ENCODE peak calls at places on chromosomes 5 and 9, in six cellular contexts. U, L, C, F, P and G are unnamed samples.

GRCh38 chr9:98134702-98135557 is 15.9 kb upstream of the TRIM14 start:
- DNase-seq in U (no peak), L (no peak), C (no peak), F (no peak), P (no peak), G (no peak)

GRCh38 chr9:69768716-69769115 is 8.9 kb upstream of the PTAR1 start:
- DNase-seq in U (no peak), L (no peak), C (no peak), F (no peak), P (no peak), G (no peak)

GRCh38 chr5:61916621-61917620 is 389.1 kb upstream of the KIF2A start:
- DNase-seq in U (no peak), L (no peak), C (no peak), F (no peak), P (no peak), G (no peak)

GRCh38 chr5:132566657-132567056 is 9.9 kb downstream of the RAD50 start:
- DNase-seq in U (no peak), L (no peak), C (no peak), F (no peak), P (no peak), G (no peak)

GRCh38 chr9:70420267-70421019 is 6.0 kb upstream of the KLF9 start:
- DNase-seq in U (no peak), L (peak; percentile 82), C (peak; percentile 87), F (peak; percentile 67), P (no peak), G (peak; percentile 49)

GRCh38 chr9:18976368-18977238 is 56.4 kb downstream of the SAXO1 start:
- DNase-seq in U (no peak), L (no peak), C (no peak), F (no peak), P (no peak), G (no peak)

GRCh38 chr9:126650830-126651341 is 37.2 kb downstream of the LMX1B start:
- DNase-seq in U (no peak), L (no peak), C (no peak), F (no peak), P (no peak), G (no peak)

GRCh38 chr9:13139641-13140171 is 139.8 kb downstream of the MPDZ start:
- DNase-seq in U (no peak), L (no peak), C (peak; percentile 3), F (no peak), P (no peak), G (no peak)

GRCh38 chr5:122163151-122164069 is 34.1 kb downstream of the ZNF474 start:
- DNase-seq in U (no peak), L (no peak), C (no peak), F (no peak), P (no peak), G (no peak)

GRCh38 chr5:91339053-91339710 is 43.9 kb downstream of the ARRDC3 start:
- DNase-seq in U (no peak), L (no peak), C (no peak), F (no peak), P (no peak), G (no peak)

GRCh38 chr9:6237267-6237666 is 21.7 kb downstream of the IL33 start:
- DNase-seq in U (no peak), L (no peak), C (no peak), F (no peak), P (no peak), G (no peak)

GRCh38 chr5:78648359-78649219 is at the start of gene LHFPL2:
- DNase-seq in U (peak; percentile 71), L (peak; percentile 84), C (no peak), F (peak; percentile 88), P (no peak), G (peak; percentile 78)

GRCh38 chr5:144913661-144914060 is 743.0 kb downstream of the KCTD16 start:
- DNase-seq in U (no peak), L (no peak), C (no peak), F (no peak), P (no peak), G (no peak)

GRCh38 chr5:159509002-159509660 is 178.8 kb upstream of the IL12B start:
- DNase-seq in U (no peak), L (no peak), C (no peak), F (peak; percentile 29), P (no peak), G (no peak)

GRCh38 chr9:113153599-113153998 is 2.8 kb downstream of the SLC31A2 start:
- DNase-seq in U (no peak), L (no peak), C (no peak), F (no peak), P (no peak), G (no peak)

GRCh38 chr5:178478370-178478769 is 111.8 kb downstream of the COL23A1 start:
- DNase-seq in U (no peak), L (no peak), C (no peak), F (no peak), P (no peak), G (no peak)

DNA sequence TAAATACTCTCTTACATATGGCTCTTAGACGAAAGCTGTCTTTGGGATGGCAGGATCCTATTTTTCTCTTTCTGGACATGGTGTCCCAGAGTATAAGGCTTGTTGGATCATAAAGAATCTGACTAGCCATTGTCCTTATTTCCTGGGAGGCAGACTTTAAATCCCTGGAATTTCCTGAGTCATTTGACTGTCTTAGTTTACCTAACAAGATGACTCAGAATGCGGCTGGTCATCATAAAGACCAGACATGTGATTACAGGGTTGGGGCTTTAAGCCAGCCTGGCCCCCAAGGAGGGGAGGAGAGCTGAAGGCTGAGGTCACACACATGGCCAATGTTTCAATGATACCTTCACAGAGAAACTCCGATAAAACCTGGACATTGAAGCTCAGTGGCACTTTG is 37.2 kb downstream of the FAM240B start:
- DNase-seq in U (no peak), L (no peak), C (peak; percentile 54), F (peak; percentile 16), P (no peak), G (no peak)
- TF ChIP-seq POLR2AphosphoS5 in U (no peak), L (no peak), C (no peak), F (no peak), P (no peak), G (no peak)

DNA sequence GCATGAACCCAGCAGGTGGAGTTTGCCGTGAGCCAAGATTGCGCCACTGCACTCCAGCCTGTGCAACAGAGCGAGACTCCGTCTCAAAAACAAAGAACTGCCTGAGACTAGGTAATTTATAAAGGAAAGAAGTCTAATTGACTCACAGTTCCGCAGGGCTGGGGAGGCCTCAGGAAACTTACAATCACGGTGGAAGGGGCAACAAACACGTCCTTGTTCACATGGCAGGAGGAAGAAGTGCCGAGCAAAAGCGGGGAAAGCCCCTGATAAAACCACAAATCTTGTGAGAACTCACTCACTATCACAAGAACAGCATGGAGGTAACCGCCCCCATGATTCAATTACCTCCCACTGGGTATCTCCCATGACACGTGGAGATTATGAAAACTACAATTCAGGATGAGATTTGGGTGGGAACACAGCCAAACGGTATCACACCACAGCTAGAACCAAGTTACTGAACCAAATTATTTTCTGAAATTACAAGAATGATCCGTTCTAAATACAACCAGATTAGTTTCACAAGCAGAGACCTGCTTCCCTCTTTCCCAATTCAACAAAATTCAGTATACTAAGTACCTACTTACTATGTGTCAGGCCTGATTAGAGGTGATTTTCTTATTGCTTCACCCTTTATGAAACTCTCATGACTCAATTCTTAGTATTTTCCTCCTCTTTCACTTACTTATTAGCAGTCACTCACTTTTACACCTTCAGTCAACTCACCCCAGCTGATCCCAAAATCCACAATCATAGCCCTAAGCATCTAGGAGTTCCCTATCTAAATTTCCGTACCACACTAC is 8.4 kb downstream of the UBTD2 start:
- DNase-seq in U (no peak), L (peak; percentile 37), C (no peak), F (no peak), P (peak; percentile 55), G (no peak)
- TF ChIP-seq TAF1 in U (no peak), L (no peak), C (no peak), F (no peak), P (no peak), G (no peak)

DNA sequence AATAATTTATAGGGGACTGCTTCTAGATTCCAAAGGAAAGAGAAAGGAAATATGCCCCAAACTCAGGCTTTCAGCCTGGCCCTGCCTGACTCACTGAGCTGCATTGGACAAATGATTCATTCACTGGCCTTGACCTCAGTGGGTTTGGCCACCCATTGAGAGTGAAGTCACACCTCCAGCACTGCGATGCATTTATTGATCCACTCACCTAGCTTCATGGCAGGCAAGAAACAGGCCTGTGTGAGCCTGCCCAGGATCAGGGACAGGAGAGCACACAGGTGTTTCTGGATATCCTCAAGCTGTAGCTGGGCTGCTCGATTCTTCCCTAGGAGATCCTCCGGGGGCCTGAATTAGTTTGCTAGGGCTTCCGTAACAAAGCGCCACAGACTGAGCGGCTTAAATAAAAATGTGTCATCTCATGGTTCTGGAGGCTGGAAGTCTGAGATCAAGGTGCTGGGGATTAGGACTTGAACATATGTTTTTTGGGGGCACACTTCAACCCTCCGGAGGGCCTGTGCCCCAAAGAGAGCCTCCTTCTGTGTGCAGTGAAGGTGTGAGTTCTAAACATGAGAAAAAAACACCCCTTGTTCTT is 7.3 kb upstream of the DUSP1 start:
- DNase-seq in U (no peak), L (no peak), C (peak; percentile 93), F (peak; percentile 38), P (no peak), G (no peak)
- TF ChIP-seq POLR2A in U (no peak), L (no peak), C (no peak), F (no peak), P (no peak), G (no peak)

GRCh38 chr5:139445325-139446170 is 6.2 kb upstream of the DNAJC18 start:
- DNase-seq in U (no peak), L (no peak), C (no peak), F (no peak), P (no peak), G (no peak)
- TF ChIP-seq POLR2AphosphoS5 in U (no peak), L (no peak), C (no peak), F (no peak), P (no peak), G (no peak)

GRCh38 chr9:27227192-27227591 is 69.8 kb downstream of the EQTN start:
- DNase-seq in U (no peak), L (no peak), C (peak; percentile 1), F (no peak), P (no peak), G (no peak)
- TF ChIP-seq TAF1 in U (no peak), L (no peak), C (no peak), F (no peak), P (no peak), G (no peak)

GRCh38 chr5:111095982-111096381 is 3.8 kb downstream of the WDR36 start:
- DNase-seq in U (no peak), L (no peak), C (no peak), F (no peak), P (no peak), G (no peak)

GRCh38 chr5:111092062-111092853 is at the start of gene WDR36:
- DNase-seq in U (peak; percentile 61), L (peak; percentile 93), C (peak; percentile 86), F (peak; percentile 81), P (peak; percentile 79), G (peak; percentile 61)
- TF ChIP-seq POLR2A in U (peak; percentile 83), L (peak; percentile 91), C (peak; percentile 92), F (peak; percentile 93), P (peak; percentile 95), G (peak; percentile 87)

GRCh38 chr9:133113163-133113927 is 7.7 kb downstream of the RALGDS start:
- DNase-seq in U (no peak), L (no peak), C (no peak), F (no peak), P (no peak), G (no peak)
- TF ChIP-seq POLR2AphosphoS5 in U (no peak), L (no peak), C (no peak), F (no peak), P (no peak), G (no peak)